ENCODE peak calls at places on chromosomes 12 and 14, in eight cellular contexts. M, U, D, L, A, F, G and Q are unnamed samples.

GRCh38 chr14:101518611-101519048 is 42.7 kb upstream of the DIO3 start:
- DNase-seq in M (peak), U (no peak), D (no peak), L (no peak), A (no peak), F (no peak), G (no peak), Q (no peak)

GRCh38 chr12:70664463-70664862 is 27.2 kb upstream of the PTPRB start:
- DNase-seq in M (no peak), U (no peak), D (no peak), L (no peak), A (no peak), F (no peak), G (no peak), Q (peak)

GRCh38 chr14:63773504-63773903 is 45.6 kb upstream of the SGPP1 start:
- DNase-seq in M (no peak), U (no peak), D (no peak), L (no peak), A (no peak), F (no peak), G (no peak), Q (no peak)

GRCh38 chr12:2179953-2180736 is 127.4 kb downstream of the CACNA1C start:
- DNase-seq in M (peak), U (no peak), D (no peak), L (no peak), A (peak), F (no peak), G (no peak), Q (no peak)

GRCh38 chr14:65985976-65986375 is 500.2 kb upstream of the CCDC196 start:
- DNase-seq in M (no peak), U (no peak), D (no peak), L (no peak), A (no peak), F (no peak), G (no peak), Q (no peak)

GRCh38 chr12:24929953-24930352 is 18.9 kb downstream of the BCAT1 start:
- DNase-seq in M (no peak), U (no peak), D (no peak), L (no peak), A (no peak), F (no peak), G (no peak), Q (no peak)

GRCh38 chr12:6092784-6093722 is 31.4 kb downstream of the VWF start:
- DNase-seq in M (peak), U (no peak), D (no peak), L (no peak), A (peak), F (no peak), G (peak), Q (no peak)

GRCh38 chr12:122026706-122027328 is 5.1 kb downstream of the BCL7A start:
- DNase-seq in M (no peak), U (no peak), D (no peak), L (no peak), A (no peak), F (no peak), G (no peak), Q (no peak)

GRCh38 chr14:89736866-89737265 is 217.7 kb downstream of the EFCAB11 start:
- DNase-seq in M (no peak), U (no peak), D (no peak), L (no peak), A (no peak), F (no peak), G (no peak), Q (no peak)